ENCODE peak calls at places on chromosomes 5 and 9, in six cellular contexts. F is GM12878, P is upper lobe of left lung, H is suprapubic skin, L is transverse colon, B is HepG2. C is an unnamed sample.

GRCh38 chr5:108271127-108271526 is 110.8 kb downstream of the FBXL17 start:
- DNase-seq in B (no peak), H (no peak), F (no peak), L (no peak), P (no peak), C (no peak)

GRCh38 chr9:127828262-127829031 is 25.8 kb downstream of the FPGS start:
- DNase-seq in L (peak), F (no peak), H (peak), P (peak), B (peak), C (peak)

GRCh38 chr9:127187231-127187956 is 65.0 kb upstream of the ANGPTL2 start:
- DNase-seq in F (no peak), B (peak), P (no peak), H (peak), L (peak), C (peak)

GRCh38 chr5:179311091-179311470 is 34.2 kb downstream of the ADAMTS2 start:
- DNase-seq in F (no peak), H (peak), P (no peak), B (no peak), L (no peak), C (no peak)

GRCh38 chr5:56815657-56816545 is 552 bp downstream of the MAP3K1 start:
- DNase-seq in H (peak), F (no peak), P (no peak), L (peak), B (no peak), C (peak)

GRCh38 chr5:59813761-59814562 is 79.6 kb downstream of the PDE4D start:
- DNase-seq in F (no peak), L (peak), P (no peak), H (no peak), B (peak), C (no peak)

GRCh38 chr9:124834586-124834985 is 18.7 kb upstream of the WDR38 start:
- DNase-seq in F (no peak), B (no peak), P (no peak), L (no peak), H (no peak), C (no peak)

GRCh38 chr9:136133959-136134484 is 15.3 kb upstream of the TMEM250 start:
- DNase-seq in L (no peak), P (peak), B (no peak), H (no peak), F (no peak), C (no peak)

GRCh38 chr9:14345586-14346237 is 31.8 kb upstream of the NFIB start:
- DNase-seq in H (no peak), L (no peak), P (peak), F (no peak), B (no peak), C (no peak)

GRCh38 chr5:122153230-122153629 is 23.9 kb downstream of the ZNF474 start:
- DNase-seq in F (no peak), B (no peak), H (no peak), L (no peak), P (no peak), C (no peak)

GRCh38 chr5:7850241-7850532 is 746 bp downstream of the CFAP90 start:
- DNase-seq in L (no peak), F (no peak), H (peak), P (peak), B (peak), C (no peak)

GRCh38 chr9:131418143-131419028 is 24.5 kb downstream of the PRRC2B start:
- DNase-seq in P (no peak), H (no peak), F (no peak), L (peak), B (no peak), C (peak)

GRCh38 chr5:77486344-77486962 is 5.7 kb downstream of the WDR41 start:
- DNase-seq in P (no peak), F (no peak), H (no peak), B (no peak), L (no peak), C (no peak)

GRCh38 chr9:95349109-95350038 is 31.9 kb upstream of the FANCC start:
- DNase-seq in B (no peak), F (no peak), P (peak), H (no peak), L (no peak), C (no peak)

GRCh38 chr9:100437860-100438805 is 11.2 kb downstream of the MSANTD3 start:
- DNase-seq in L (peak), P (no peak), F (no peak), H (peak), B (peak), C (peak)

GRCh38 chr9:122056484-122056883 is 36.6 kb downstream of the TTLL11 start:
- DNase-seq in L (no peak), F (no peak), H (no peak), B (peak), P (no peak), C (no peak)

GRCh38 chr9:35533398-35533797 is 43.5 kb downstream of the RUSC2 start:
- DNase-seq in B (no peak), F (no peak), H (no peak), L (no peak), P (no peak), C (no peak)

GRCh38 chr5:140253985-140254384 is 48.9 kb downstream of the PFDN1 start:
- DNase-seq in B (peak), L (peak), H (no peak), F (no peak), P (no peak), C (peak)

GRCh38 chr5:92309336-92309991 is 926.3 kb upstream of the ARRDC3 start:
- DNase-seq in L (no peak), F (no peak), P (no peak), B (peak), H (no peak), C (no peak)

GRCh38 chr5:1056611-1057484 is 48.2 kb downstream of the NKD2 start:
- DNase-seq in P (peak), L (no peak), F (no peak), B (no peak), H (no peak), C (no peak)

GRCh38 chr5:33105521-33105941 is 335.2 kb upstream of the TARS1 start:
- DNase-seq in B (no peak), L (no peak), P (no peak), F (no peak), H (no peak), C (no peak)

GRCh38 chr5:146059349-146060220 is 45.8 kb downstream of the PLAC8L1 start:
- DNase-seq in B (no peak), F (no peak), L (no peak), H (no peak), P (peak), C (no peak)

GRCh38 chr5:135386886-135387628 is 12.0 kb downstream of the MACROH2A1 start:
- DNase-seq in F (no peak), L (peak), P (no peak), B (peak), H (no peak), C (peak)

GRCh38 chr9:137193771-137194170 is 5.3 kb downstream of the SSNA1 start:
- DNase-seq in F (no peak), H (no peak), B (no peak), L (no peak), P (peak), C (no peak)

GRCh38 chr5:84259221-84260045 is 125.2 kb downstream of the EDIL3 start:
- DNase-seq in L (no peak), B (no peak), P (no peak), F (no peak), H (no peak), C (no peak)

GRCh38 chr5:180180198-180180820 is 28.7 kb downstream of the RASGEF1C start:
- DNase-seq in B (no peak), H (no peak), L (no peak), F (no peak), P (no peak), C (no peak)

GRCh38 chr9:38423939-38424843 is at the start of gene IGFBPL1:
- DNase-seq in P (peak), L (no peak), H (no peak), B (no peak), F (no peak), C (no peak)

GRCh38 chr9:19208653-19209052 is 21.8 kb upstream of the DENND4C start:
- DNase-seq in P (no peak), B (no peak), F (no peak), H (no peak), L (no peak), C (no peak)

GRCh38 chr5:179870403-179870903 is 11.8 kb upstream of the MRNIP start:
- DNase-seq in F (no peak), B (peak), P (no peak), L (no peak), H (no peak), C (peak)

GRCh38 chr9:120692901-120693573 is 21.2 kb downstream of the MEGF9 start:
- DNase-seq in P (no peak), F (no peak), H (no peak), L (no peak), B (no peak), C (no peak)

GRCh38 chr9:37011530-37011929 is 22.5 kb downstream of the PAX5 start:
- DNase-seq in P (no peak), B (no peak), H (no peak), L (no peak), F (no peak), C (no peak)
- TF ChIP-seq CTCF in P (no peak), B (no peak), H (no peak), L (no peak), F (peak), C (no peak)

GRCh38 chr5:95858023-95858461 is 35.5 kb upstream of the GLRX start:
- DNase-seq in B (peak), P (no peak), H (peak), L (no peak), F (no peak), C (no peak)
- TF ChIP-seq POLR2AphosphoS5 in B (no peak), P (peak), H (peak), L (no peak), F (no peak), C (peak)

GRCh38 chr5:72280655-72281069 is 39.4 kb downstream of the MRPS27 start:
- DNase-seq in P (no peak), H (no peak), B (no peak), F (no peak), L (no peak), C (no peak)
- TF ChIP-seq CTCF in P (no peak), H (peak), B (peak), F (peak), L (peak), C (peak)

GRCh38 chr9:34381323-34381722 is 4.6 kb upstream of the MYORG start:
- DNase-seq in B (no peak), H (peak), L (peak), F (no peak), P (peak), C (no peak)
- TF ChIP-seq POLR2AphosphoS5 in B (no peak), H (no peak), L (no peak), F (no peak), P (peak), C (no peak)

GRCh38 chr9:90455316-90455715 is 187.3 kb downstream of the DIRAS2 start:
- DNase-seq in P (no peak), H (no peak), L (no peak), B (no peak), F (no peak), C (no peak)

GRCh38 chr9:90460220-90460619 is 182.4 kb downstream of the DIRAS2 start:
- DNase-seq in F (no peak), P (no peak), B (no peak), L (peak), H (no peak), C (no peak)

GRCh38 chr9:90459321-90459720 is 183.3 kb downstream of the DIRAS2 start:
- DNase-seq in B (no peak), L (no peak), H (no peak), P (no peak), F (no peak), C (no peak)

GRCh38 chr9:90457386-90458080 is 185.1 kb downstream of the DIRAS2 start:
- DNase-seq in F (no peak), P (no peak), L (no peak), B (no peak), H (no peak), C (no peak)

GRCh38 chr9:90458485-90458884 is 184.1 kb downstream of the DIRAS2 start:
- DNase-seq in P (no peak), B (peak), F (no peak), H (no peak), L (peak), C (peak)
- TF ChIP-seq CTCF in P (peak), B (peak), F (no peak), H (no peak), L (peak), C (peak)

GRCh38 chr9:83707518-83707767 is 315 bp downstream of the UBQLN1 start:
- DNase-seq in P (peak), F (no peak), H (peak), B (no peak), L (no peak), C (peak)

GRCh38 chr9:83706703-83707517 is 848 bp downstream of the UBQLN1 start:
- DNase-seq in P (peak), F (no peak), H (peak), L (peak), B (peak), C (peak)

GRCh38 chr9:83707768-83708514 is at the start of gene UBQLN1:
- DNase-seq in P (peak), F (peak), L (peak), H (peak), B (peak), C (peak)

GRCh38 chr9:83714316-83714715 is 6.6 kb upstream of the UBQLN1 start:
- DNase-seq in H (no peak), P (no peak), L (no peak), F (no peak), B (no peak), C (no peak)

GRCh38 chr9:83708515-83709158 is 879 bp upstream of the UBQLN1 start:
- DNase-seq in L (peak), F (no peak), H (peak), P (peak), B (peak), C (peak)
- TF ChIP-seq POLR2AphosphoS5 in L (no peak), F (no peak), H (no peak), P (no peak), B (no peak), C (peak)

C was measured in stomach.